ENCODE peak calls at places on chromosomes 3 and 15, in six cellular contexts. One of them, this sample, is unnamed.

GRCh38 chr15:57298843-57299550 is 77.3 kb upstream of the CGNL1 start:
- DNase-seq in activated gamma-delta T cell treated with Interleukin-2 at 50 U/mL for 16 hours: no peak
- DNase-seq in GM06990: peak; percentile 40
- DNase-seq in body of pancreas: no peak
- DNase-seq in skeletal muscle cell: no peak
- DNase-seq in endodermal cell: no peak
- DNase-seq in this sample: no peak

GRCh38 chr3:14429237-14429636 is 26.8 kb downstream of the SLC6A6 start:
- DNase-seq in activated gamma-delta T cell treated with Interleukin-2 at 50 U/mL for 16 hours: no peak
- DNase-seq in GM06990: no peak
- DNase-seq in body of pancreas: no peak
- DNase-seq in skeletal muscle cell: no peak
- DNase-seq in endodermal cell: no peak
- DNase-seq in this sample: no peak

GRCh38 chr3:13274874-13275332 is 145.2 kb downstream of the NUP210 start:
- DNase-seq in activated gamma-delta T cell treated with Interleukin-2 at 50 U/mL for 16 hours: no peak
- DNase-seq in GM06990: no peak
- DNase-seq in body of pancreas: no peak
- DNase-seq in skeletal muscle cell: no peak
- DNase-seq in endodermal cell: no peak
- DNase-seq in this sample: no peak

GRCh38 chr3:119643528-119643927 is 16.9 kb downstream of the POPDC2 start:
- DNase-seq in activated gamma-delta T cell treated with Interleukin-2 at 50 U/mL for 16 hours: no peak
- DNase-seq in GM06990: no peak
- DNase-seq in body of pancreas: no peak
- DNase-seq in skeletal muscle cell: no peak
- DNase-seq in endodermal cell: no peak
- DNase-seq in this sample: no peak

GRCh38 chr15:95944856-95945255 is 385.6 kb upstream of the NR2F2 start:
- DNase-seq in activated gamma-delta T cell treated with Interleukin-2 at 50 U/mL for 16 hours: no peak
- DNase-seq in GM06990: no peak
- DNase-seq in body of pancreas: no peak
- DNase-seq in skeletal muscle cell: no peak
- DNase-seq in endodermal cell: no peak
- DNase-seq in this sample: no peak

GRCh38 chr3:194711913-194712312 is 26.2 kb downstream of the FAM43A start:
- DNase-seq in activated gamma-delta T cell treated with Interleukin-2 at 50 U/mL for 16 hours: no peak
- DNase-seq in GM06990: no peak
- DNase-seq in body of pancreas: peak; percentile 9
- DNase-seq in skeletal muscle cell: peak; percentile 87
- DNase-seq in endodermal cell: no peak
- DNase-seq in this sample: no peak

GRCh38 chr3:174960898-174961297 is 101.8 kb downstream of the NAALADL2 start:
- DNase-seq in activated gamma-delta T cell treated with Interleukin-2 at 50 U/mL for 16 hours: no peak
- DNase-seq in GM06990: no peak
- DNase-seq in body of pancreas: no peak
- DNase-seq in skeletal muscle cell: no peak
- DNase-seq in endodermal cell: no peak
- DNase-seq in this sample: no peak

GRCh38 chr3:51748327-51748726 is 30.7 kb downstream of the IQCF6 start:
- DNase-seq in activated gamma-delta T cell treated with Interleukin-2 at 50 U/mL for 16 hours: no peak
- DNase-seq in GM06990: no peak
- DNase-seq in body of pancreas: no peak
- DNase-seq in skeletal muscle cell: no peak
- DNase-seq in endodermal cell: no peak
- DNase-seq in this sample: no peak

GRCh38 chr3:112302061-112302830 is 8.2 kb upstream of the SLC9C1 start:
- DNase-seq in activated gamma-delta T cell treated with Interleukin-2 at 50 U/mL for 16 hours: no peak
- DNase-seq in GM06990: no peak
- DNase-seq in body of pancreas: no peak
- DNase-seq in skeletal muscle cell: no peak
- DNase-seq in endodermal cell: peak; percentile 48
- DNase-seq in this sample: no peak

This sample was measured in prostate gland.